ENCODE peak calls at places on chromosomes 3 and 15, in seven cellular contexts. One of them, this sample, is unnamed.

GRCh38 chr3:155991847-155992246 is 121.4 kb downstream of the GMPS start:
- DNase-seq in chondrocyte: no peak
- DNase-seq in fibroblast of mammary gland: no peak
- DNase-seq in nephron progenitor cell: no peak
- DNase-seq in HFFc6: no peak
- DNase-seq in D721Med: no peak
- DNase-seq in Calu3: no peak
- DNase-seq in this sample: no peak

GRCh38 chr3:128587391-128587790 is 63.2 kb downstream of the RPN1 start:
- DNase-seq in chondrocyte: no peak
- DNase-seq in fibroblast of mammary gland: no peak
- DNase-seq in nephron progenitor cell: no peak
- DNase-seq in HFFc6: no peak
- DNase-seq in D721Med: no peak
- DNase-seq in Calu3: no peak
- DNase-seq in this sample: no peak

GRCh38 chr3:138377804-138378203 is 29.4 kb downstream of the MRAS start:
- DNase-seq in chondrocyte: no peak
- DNase-seq in fibroblast of mammary gland: no peak
- DNase-seq in nephron progenitor cell: no peak
- DNase-seq in HFFc6: no peak
- DNase-seq in D721Med: no peak
- DNase-seq in Calu3: no peak
- DNase-seq in this sample: no peak

GRCh38 chr3:5431811-5432378 is 244.4 kb downstream of the EDEM1 start:
- DNase-seq in chondrocyte: no peak
- DNase-seq in fibroblast of mammary gland: no peak
- DNase-seq in nephron progenitor cell: no peak
- DNase-seq in HFFc6: no peak
- DNase-seq in D721Med: no peak
- DNase-seq in Calu3: no peak
- DNase-seq in this sample: no peak

GRCh38 chr3:37588761-37589160 is 272.9 kb upstream of the CTDSPL start:
- DNase-seq in chondrocyte: no peak
- DNase-seq in fibroblast of mammary gland: no peak
- DNase-seq in nephron progenitor cell: no peak
- DNase-seq in HFFc6: no peak
- DNase-seq in D721Med: no peak
- DNase-seq in Calu3: no peak
- DNase-seq in this sample: no peak

GRCh38 chr3:165883866-165884478 is 46.7 kb upstream of the BCHE start:
- DNase-seq in chondrocyte: no peak
- DNase-seq in fibroblast of mammary gland: no peak
- DNase-seq in nephron progenitor cell: no peak
- DNase-seq in HFFc6: no peak
- DNase-seq in D721Med: no peak
- DNase-seq in Calu3: no peak
- DNase-seq in this sample: no peak

GRCh38 chr3:134222835-134223234 is 27.8 kb downstream of the RYK start:
- DNase-seq in chondrocyte: no peak
- DNase-seq in fibroblast of mammary gland: no peak
- DNase-seq in nephron progenitor cell: no peak
- DNase-seq in HFFc6: no peak
- DNase-seq in D721Med: no peak
- DNase-seq in Calu3: no peak
- DNase-seq in this sample: no peak

GRCh38 chr3:173502983-173503568 is 105.5 kb downstream of the NLGN1 start:
- DNase-seq in chondrocyte: no peak
- DNase-seq in fibroblast of mammary gland: peak; percentile 65
- DNase-seq in nephron progenitor cell: no peak
- DNase-seq in HFFc6: peak; percentile 3
- DNase-seq in D721Med: no peak
- DNase-seq in Calu3: no peak
- DNase-seq in this sample: no peak

GRCh38 chr15:54618120-54618519 is 578.6 kb downstream of the RSL24D1 start:
- DNase-seq in chondrocyte: no peak
- DNase-seq in fibroblast of mammary gland: no peak
- DNase-seq in nephron progenitor cell: no peak
- DNase-seq in HFFc6: no peak
- DNase-seq in D721Med: no peak
- DNase-seq in Calu3: no peak
- DNase-seq in this sample: no peak

GRCh38 chr3:97736928-97737327 is 27.6 kb upstream of the ARL6 start:
- DNase-seq in chondrocyte: no peak
- DNase-seq in fibroblast of mammary gland: no peak
- DNase-seq in nephron progenitor cell: peak; percentile 30
- DNase-seq in HFFc6: no peak
- DNase-seq in D721Med: no peak
- DNase-seq in Calu3: no peak
- DNase-seq in this sample: no peak

GRCh38 chr3:124401841-124402240 is 328.4 kb upstream of the UMPS start:
- DNase-seq in chondrocyte: no peak
- DNase-seq in fibroblast of mammary gland: no peak
- DNase-seq in nephron progenitor cell: no peak
- DNase-seq in HFFc6: peak; percentile 9
- DNase-seq in D721Med: no peak
- DNase-seq in Calu3: no peak
- DNase-seq in this sample: no peak

GRCh38 chr15:45378913-45379262 is 544 bp upstream of the GATM start:
- DNase-seq in chondrocyte: no peak
- DNase-seq in fibroblast of mammary gland: no peak
- DNase-seq in nephron progenitor cell: no peak
- DNase-seq in HFFc6: no peak
- DNase-seq in D721Med: no peak
- DNase-seq in Calu3: no peak
- DNase-seq in this sample: no peak

GRCh38 chr3:37141676-37142075 is 32.7 kb downstream of the LRRFIP2 start:
- DNase-seq in chondrocyte: no peak
- DNase-seq in fibroblast of mammary gland: no peak
- DNase-seq in nephron progenitor cell: no peak
- DNase-seq in HFFc6: no peak
- DNase-seq in D721Med: no peak
- DNase-seq in Calu3: no peak
- DNase-seq in this sample: no peak

GRCh38 chr3:16178628-16178988 is 4.1 kb downstream of the GALNT15 start:
- DNase-seq in chondrocyte: no peak
- DNase-seq in fibroblast of mammary gland: no peak
- DNase-seq in nephron progenitor cell: no peak
- DNase-seq in HFFc6: no peak
- DNase-seq in D721Med: no peak
- DNase-seq in Calu3: no peak
- DNase-seq in this sample: no peak
- TF ChIP-seq CTCF in chondrocyte: peak; percentile 53
- TF ChIP-seq CTCF in fibroblast of mammary gland: no peak
- TF ChIP-seq CTCF in nephron progenitor cell: peak; percentile 20
- TF ChIP-seq CTCF in HFFc6: no peak
- TF ChIP-seq CTCF in D721Med: no peak
- TF ChIP-seq CTCF in Calu3: no peak
- TF ChIP-seq CTCF in this sample: no peak

DNA sequence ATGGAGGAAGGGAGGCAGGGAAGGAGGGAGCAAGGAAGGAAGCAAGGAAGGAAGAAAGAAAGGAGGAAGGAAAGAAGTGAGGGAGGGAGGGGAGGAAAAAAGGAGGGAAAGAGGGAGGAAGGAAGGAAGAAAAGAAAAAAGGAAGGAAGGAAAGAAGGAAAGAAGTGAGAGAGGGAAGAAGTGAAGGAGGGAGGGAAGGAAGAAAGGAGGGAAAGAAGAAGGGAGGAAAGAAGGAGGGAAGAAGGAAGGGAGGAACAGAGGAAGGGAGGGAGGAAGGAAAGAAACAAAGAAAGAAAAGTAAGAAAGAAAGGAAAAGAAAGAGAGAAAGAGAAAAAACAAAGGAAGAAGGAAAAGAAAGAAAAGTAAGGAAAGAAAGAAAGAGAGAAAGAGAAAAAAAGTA is 183.0 kb upstream of the SLC24A5 start:
- DNase-seq in chondrocyte: no peak
- DNase-seq in fibroblast of mammary gland: no peak
- DNase-seq in nephron progenitor cell: no peak
- DNase-seq in HFFc6: no peak
- DNase-seq in D721Med: no peak
- DNase-seq in Calu3: no peak
- DNase-seq in this sample: no peak
- TF ChIP-seq CTCF in chondrocyte: no peak
- TF ChIP-seq CTCF in fibroblast of mammary gland: no peak
- TF ChIP-seq CTCF in nephron progenitor cell: no peak
- TF ChIP-seq CTCF in HFFc6: no peak
- TF ChIP-seq CTCF in D721Med: no peak
- TF ChIP-seq CTCF in Calu3: no peak
- TF ChIP-seq CTCF in this sample: no peak

GRCh38 chr3:161366067-161366466 is 5.2 kb downstream of the SPTSSB start:
- DNase-seq in chondrocyte: no peak
- DNase-seq in fibroblast of mammary gland: no peak
- DNase-seq in nephron progenitor cell: no peak
- DNase-seq in HFFc6: no peak
- DNase-seq in D721Med: no peak
- DNase-seq in Calu3: no peak
- DNase-seq in this sample: no peak

GRCh38 chr3:161369531-161369930 is 1.8 kb downstream of the SPTSSB start:
- DNase-seq in chondrocyte: no peak
- DNase-seq in fibroblast of mammary gland: no peak
- DNase-seq in nephron progenitor cell: no peak
- DNase-seq in HFFc6: no peak
- DNase-seq in D721Med: no peak
- DNase-seq in Calu3: no peak
- DNase-seq in this sample: no peak

GRCh38 chr3:161372321-161373260 is 1.3 kb upstream of the SPTSSB start:
- DNase-seq in chondrocyte: no peak
- DNase-seq in fibroblast of mammary gland: no peak
- DNase-seq in nephron progenitor cell: peak; percentile 53
- DNase-seq in HFFc6: no peak
- DNase-seq in D721Med: peak; percentile 12
- DNase-seq in Calu3: peak; percentile 55
- DNase-seq in this sample: no peak

GRCh38 chr3:161371441-161372320 is at the start of gene SPTSSB:
- DNase-seq in chondrocyte: no peak
- DNase-seq in fibroblast of mammary gland: no peak
- DNase-seq in nephron progenitor cell: peak; percentile 71
- DNase-seq in HFFc6: no peak
- DNase-seq in D721Med: peak; percentile 28
- DNase-seq in Calu3: peak; percentile 90
- DNase-seq in this sample: no peak
- TF ChIP-seq CTCF in chondrocyte: peak; percentile 58
- TF ChIP-seq CTCF in fibroblast of mammary gland: no peak
- TF ChIP-seq CTCF in nephron progenitor cell: no peak
- TF ChIP-seq CTCF in HFFc6: no peak
- TF ChIP-seq CTCF in D721Med: no peak
- TF ChIP-seq CTCF in Calu3: peak; percentile 19
- TF ChIP-seq CTCF in this sample: peak; percentile 35

DNA sequence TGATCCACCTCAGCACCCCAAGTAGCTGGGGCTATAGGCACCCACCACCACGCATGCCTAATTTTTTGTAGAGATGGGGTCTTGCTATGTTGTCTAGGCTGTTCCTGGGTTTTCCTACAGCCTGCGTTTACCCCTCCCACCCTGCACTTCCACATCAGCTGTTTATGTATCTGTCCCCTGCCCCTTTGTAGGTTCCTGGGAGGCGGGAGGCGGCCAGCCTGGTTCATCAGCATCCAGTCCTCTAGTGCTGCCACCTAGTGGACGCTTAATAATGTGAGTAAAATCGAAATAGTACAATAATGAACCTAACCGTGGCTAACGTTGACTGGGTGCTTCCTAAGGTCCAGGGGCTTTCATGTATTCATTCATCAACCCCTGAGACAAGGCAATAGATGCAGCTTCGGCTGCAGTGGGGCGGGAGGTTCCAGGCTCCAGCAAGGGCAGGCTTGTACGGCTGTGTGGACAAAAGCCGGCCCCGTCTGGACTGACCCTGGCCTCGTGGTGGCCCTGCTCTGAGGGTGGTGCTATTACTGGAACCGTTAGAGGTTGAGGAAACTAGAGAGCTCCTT is 1.2 kb upstream of the LCTL start:
- DNase-seq in chondrocyte: no peak
- DNase-seq in fibroblast of mammary gland: peak; percentile 70
- DNase-seq in nephron progenitor cell: peak; percentile 78
- DNase-seq in HFFc6: peak; percentile 52
- DNase-seq in D721Med: peak; percentile 61
- DNase-seq in Calu3: peak; percentile 76
- DNase-seq in this sample: no peak
- TF ChIP-seq CTCF in chondrocyte: peak; percentile 86
- TF ChIP-seq CTCF in fibroblast of mammary gland: peak; percentile 73
- TF ChIP-seq CTCF in nephron progenitor cell: peak; percentile 72
- TF ChIP-seq CTCF in HFFc6: peak; percentile 91
- TF ChIP-seq CTCF in D721Med: peak; percentile 70
- TF ChIP-seq CTCF in Calu3: peak; percentile 49
- TF ChIP-seq CTCF in this sample: peak; percentile 79

GRCh38 chr3:194725346-194725745 is 39.7 kb downstream of the FAM43A start:
- DNase-seq in chondrocyte: no peak
- DNase-seq in fibroblast of mammary gland: no peak
- DNase-seq in nephron progenitor cell: no peak
- DNase-seq in HFFc6: no peak
- DNase-seq in D721Med: no peak
- DNase-seq in Calu3: no peak
- DNase-seq in this sample: no peak

GRCh38 chr3:194715022-194715800 is 29.5 kb downstream of the FAM43A start:
- DNase-seq in chondrocyte: no peak
- DNase-seq in fibroblast of mammary gland: no peak
- DNase-seq in nephron progenitor cell: no peak
- DNase-seq in HFFc6: no peak
- DNase-seq in D721Med: no peak
- DNase-seq in Calu3: peak; percentile 26
- DNase-seq in this sample: no peak

GRCh38 chr3:194718069-194718468 is 32.4 kb downstream of the FAM43A start:
- DNase-seq in chondrocyte: no peak
- DNase-seq in fibroblast of mammary gland: no peak
- DNase-seq in nephron progenitor cell: no peak
- DNase-seq in HFFc6: no peak
- DNase-seq in D721Med: no peak
- DNase-seq in Calu3: no peak
- DNase-seq in this sample: no peak

GRCh38 chr3:194723846-194724618 is 38.3 kb downstream of the FAM43A start:
- DNase-seq in chondrocyte: no peak
- DNase-seq in fibroblast of mammary gland: no peak
- DNase-seq in nephron progenitor cell: no peak
- DNase-seq in HFFc6: no peak
- DNase-seq in D721Med: no peak
- DNase-seq in Calu3: no peak
- DNase-seq in this sample: no peak

DNA sequence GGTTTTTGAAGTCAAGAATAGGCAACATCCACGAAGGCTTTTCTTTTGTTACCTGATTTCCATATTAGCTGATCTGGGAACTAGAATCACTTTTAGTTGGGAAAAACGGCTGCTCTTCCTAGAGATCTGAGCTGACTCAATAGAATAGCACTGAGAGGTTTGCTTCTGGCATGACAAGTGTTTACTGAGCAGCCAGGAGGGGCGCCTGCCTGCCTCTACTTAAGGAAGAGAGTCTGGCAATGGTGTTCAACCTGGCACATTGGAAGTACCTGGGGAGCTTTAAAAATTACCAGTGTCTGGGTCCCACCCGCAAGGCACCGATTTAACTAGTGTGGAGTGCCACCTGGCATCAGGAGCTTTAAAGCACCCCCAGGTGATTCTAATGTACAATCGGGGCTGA is 34.4 kb downstream of the FAM43A start:
- DNase-seq in chondrocyte: no peak
- DNase-seq in fibroblast of mammary gland: no peak
- DNase-seq in nephron progenitor cell: no peak
- DNase-seq in HFFc6: no peak
- DNase-seq in D721Med: no peak
- DNase-seq in Calu3: no peak
- DNase-seq in this sample: no peak
- TF ChIP-seq CTCF in chondrocyte: no peak
- TF ChIP-seq CTCF in fibroblast of mammary gland: no peak
- TF ChIP-seq CTCF in nephron progenitor cell: no peak
- TF ChIP-seq CTCF in HFFc6: no peak
- TF ChIP-seq CTCF in D721Med: no peak
- TF ChIP-seq CTCF in Calu3: no peak
- TF ChIP-seq CTCF in this sample: no peak

This sample was measured in osteocyte.